ENCODE peak calls at places on chromosomes 12 and 14, in five cellular contexts. U is progenitor cell of endocrine pancreas; O is CD8-positive, alpha-beta T cell; P is lower lobe of right lung; Y is pancreas. J is an unnamed sample.

GRCh38 chr14:68633131-68633991 is 159.5 kb downstream of the ZFP36L1 start:
- DNase-seq in U (peak; percentile 6), Y (no peak), P (no peak), O (peak; percentile 32), J (no peak)

GRCh38 chr14:104563742-104564615 is 15.6 kb upstream of the C14orf180 start:
- DNase-seq in U (peak; percentile 79), O (peak; percentile 82), P (peak; percentile 71), Y (peak; percentile 62), J (peak; percentile 60)

GRCh38 chr14:50260511-50260910 is 29.1 kb upstream of the SOS2 start:
- DNase-seq in O (no peak), Y (no peak), P (no peak), U (no peak), J (no peak)

GRCh38 chr12:123139926-123140674 is 10.8 kb downstream of the PITPNM2 start:
- DNase-seq in P (no peak), O (no peak), U (no peak), Y (peak; percentile 39), J (no peak)

GRCh38 chr12:26195250-26195640 is at the start of gene SSPN:
- DNase-seq in O (no peak), U (peak; percentile 73), Y (peak; percentile 69), P (peak; percentile 64), J (no peak)

GRCh38 chr12:62971769-62972525 is 37.0 kb upstream of the PPM1H start:
- DNase-seq in P (no peak), Y (no peak), U (no peak), O (no peak), J (no peak)

GRCh38 chr14:99253890-99254289 is 18.1 kb downstream of the BCL11B start:
- DNase-seq in Y (no peak), P (no peak), O (no peak), U (no peak), J (no peak)

GRCh38 chr12:69007858-69008314 is 74.9 kb upstream of the CPM start:
- DNase-seq in O (no peak), P (no peak), U (no peak), Y (no peak), J (no peak)

GRCh38 chr12:31492599-31493196 is 98.2 kb downstream of the DENND5B start:
- DNase-seq in O (no peak), U (no peak), Y (no peak), P (no peak), J (no peak)

GRCh38 chr14:89227490-89227834 is 189.6 kb downstream of the FOXN3 start:
- DNase-seq in P (no peak), O (no peak), Y (no peak), U (no peak), J (no peak)

GRCh38 chr12:126248871-126249403 is 1183.7 kb downstream of the AACS start:
- DNase-seq in O (no peak), P (no peak), U (no peak), Y (no peak), J (no peak)

GRCh38 chr12:113850309-113851056 is 115.6 kb downstream of the RBM19 start:
- DNase-seq in O (no peak), P (no peak), Y (no peak), U (no peak), J (no peak)

GRCh38 chr12:98856897-98857540 is 211.9 kb downstream of the APAF1 start:
- DNase-seq in P (no peak), Y (no peak), U (no peak), O (no peak), J (no peak)

GRCh38 chr14:88749139-88749538 is 43.6 kb downstream of the EML5 start:
- DNase-seq in P (no peak), U (no peak), Y (no peak), O (no peak), J (no peak)

GRCh38 chr14:68981539-68981976 is 2.5 kb upstream of the ACTN1 start:
- DNase-seq in P (no peak), O (no peak), Y (no peak), U (no peak), J (no peak)

GRCh38 chr14:85273099-85273677 is 256.8 kb upstream of the FLRT2 start:
- DNase-seq in O (no peak), U (no peak), P (no peak), Y (no peak), J (no peak)

GRCh38 chr14:96267336-96267735 is 11.3 kb downstream of the BDKRB1 start:
- DNase-seq in Y (peak; percentile 28), P (no peak), O (no peak), U (no peak), J (no peak)

GRCh38 chr14:92680781-92681650 is 67.4 kb downstream of the LGMN start:
- DNase-seq in U (peak; percentile 66), P (peak; percentile 84), O (peak; percentile 84), Y (no peak), J (peak; percentile 74)

GRCh38 chr12:49365542-49365941 is 1.7 kb upstream of the SPATS2 start:
- DNase-seq in O (no peak), P (no peak), Y (no peak), U (no peak), J (no peak)

GRCh38 chr14:54025661-54026060 is 69.0 kb upstream of the BMP4 start:
- DNase-seq in U (no peak), Y (no peak), O (no peak), P (no peak), J (no peak)

GRCh38 chr14:20904393-20905029 is 13.3 kb downstream of the RNASE3 start:
- DNase-seq in Y (no peak), O (no peak), U (no peak), P (no peak), J (no peak)

GRCh38 chr12:22525426-22525825 is 18.9 kb downstream of the C2CD5 start:
- DNase-seq in Y (no peak), U (no peak), O (no peak), P (no peak), J (no peak)

GRCh38 chr12:69027411-69027811 is 94.4 kb upstream of the CPM start:
- DNase-seq in Y (no peak), U (no peak), O (no peak), P (no peak), J (no peak)

GRCh38 chr12:51076235-51076930 is 7.0 kb downstream of the CSRNP2 start:
- DNase-seq in O (no peak), Y (no peak), U (no peak), P (no peak), J (no peak)

GRCh38 chr12:121061831-121062230 is 22.8 kb upstream of the OASL start:
- DNase-seq in P (no peak), Y (no peak), O (no peak), U (no peak), J (no peak)

GRCh38 chr12:76537923-76538322 is 21.6 kb downstream of the OSBPL8 start:
- DNase-seq in U (no peak), P (no peak), Y (no peak), O (no peak), J (no peak)

GRCh38 chr12:18955594-18955993 is 173.9 kb upstream of the PLEKHA5 start:
- DNase-seq in P (no peak), U (no peak), Y (no peak), O (no peak), J (no peak)

GRCh38 chr14:89276424-89276975 is 140.5 kb downstream of the FOXN3 start:
- DNase-seq in U (no peak), P (peak; percentile 54), O (no peak), Y (peak; percentile 52), J (peak; percentile 69)

GRCh38 chr14:65361920-65362319 is 50.6 kb upstream of the FUT8 start:
- DNase-seq in P (no peak), U (no peak), O (no peak), Y (no peak), J (no peak)

GRCh38 chr12:122368361-122369073 is 54.0 kb downstream of the CLIP1 start:
- DNase-seq in P (no peak), O (no peak), U (no peak), Y (no peak), J (no peak)

DNA sequence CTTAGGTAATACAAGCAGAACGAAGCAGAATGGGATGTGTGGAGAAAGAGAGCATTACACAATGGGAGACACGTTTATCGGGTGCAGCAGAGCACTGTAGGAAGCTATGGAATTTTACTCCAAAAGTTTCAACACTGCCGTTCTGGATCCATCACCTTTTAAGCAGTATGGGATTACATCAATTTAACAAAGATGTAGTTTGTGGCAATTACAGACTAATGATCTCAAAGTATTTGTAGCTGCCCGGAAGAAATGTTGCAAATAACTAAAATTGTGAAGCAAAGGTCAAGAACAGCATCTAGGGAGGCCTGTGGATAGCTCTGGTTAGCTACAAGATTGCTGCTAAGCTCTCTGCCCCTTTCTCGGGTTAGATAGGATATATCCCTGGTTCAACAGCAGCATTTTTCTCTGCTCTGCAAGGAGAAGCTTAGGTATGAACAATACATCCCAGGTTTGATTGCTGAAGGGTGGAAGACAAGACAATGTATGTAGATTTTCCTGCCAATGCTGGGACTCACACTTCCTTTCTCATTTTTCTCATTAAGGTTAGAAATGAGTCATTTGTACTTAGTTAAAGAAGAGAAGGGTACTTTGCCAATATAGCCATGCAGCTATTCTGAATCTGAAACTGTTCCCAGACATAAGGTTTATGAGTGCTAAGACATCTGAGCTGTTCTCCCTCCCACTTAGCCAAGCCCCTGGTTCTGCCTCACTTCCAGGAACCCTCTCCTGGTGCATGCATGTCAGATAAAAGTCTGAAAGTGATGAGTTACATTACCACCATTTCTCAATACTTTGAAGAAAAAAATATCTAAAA is 75.0 kb upstream of the HIF1A start:
- DNase-seq in O (no peak), U (no peak), P (no peak), Y (no peak), J (no peak)
- TF ChIP-seq CTCF in O (no peak), U (no peak), P (no peak), Y (no peak), J (no peak)

DNA sequence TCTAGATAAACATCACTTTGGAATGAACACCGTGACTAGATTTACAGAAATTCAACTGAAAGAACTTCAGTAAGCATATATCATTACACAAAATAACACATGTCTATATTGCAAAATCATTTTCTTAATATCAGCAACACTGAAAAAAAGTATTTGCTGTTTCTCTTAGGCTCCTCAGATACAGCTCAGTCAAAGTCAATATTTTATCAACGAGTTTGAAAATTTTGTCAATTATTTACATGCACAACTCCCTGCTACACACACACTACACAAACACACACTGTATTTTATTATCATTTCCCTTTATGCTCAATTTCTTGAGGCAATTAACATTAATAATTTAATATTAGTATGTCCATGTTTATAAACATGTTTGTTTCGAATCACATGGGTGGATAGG is 3.8 kb downstream of the PZP start:
- DNase-seq in P (no peak), U (no peak), Y (no peak), O (no peak), J (no peak)
- TF ChIP-seq CTCF in P (no peak), U (no peak), Y (no peak), O (no peak), J (no peak)

GRCh38 chr12:97716356-97716755 is 253.8 kb downstream of the RMST start:
- DNase-seq in O (no peak), Y (no peak), U (no peak), P (no peak), J (no peak)
- TF ChIP-seq CTCF in O (no peak), Y (no peak), U (peak; percentile 51), P (peak; percentile 28), J (no peak)

GRCh38 chr12:53047221-53048032 is 2.4 kb upstream of the TNS2 start:
- DNase-seq in Y (peak; percentile 76), O (peak; percentile 83), U (peak; percentile 79), P (peak; percentile 87), J (peak; percentile 76)

GRCh38 chr12:53048780-53049401 is 974 bp upstream of the TNS2 start:
- DNase-seq in Y (peak; percentile 66), O (no peak), P (no peak), U (no peak), J (no peak)

GRCh38 chr12:53046655-53047220 is 3.1 kb upstream of the TNS2 start:
- DNase-seq in O (peak; percentile 72), Y (peak; percentile 87), P (peak; percentile 90), U (no peak), J (peak; percentile 30)

GRCh38 chr12:53049582-53050318 is at the start of gene TNS2:
- DNase-seq in U (no peak), O (no peak), P (peak; percentile 88), Y (peak; percentile 76), J (no peak)

GRCh38 chr12:53048033-53048779 is 1.7 kb upstream of the TNS2 start:
- DNase-seq in P (peak; percentile 80), O (peak; percentile 49), U (no peak), Y (peak; percentile 83), J (no peak)
- TF ChIP-seq CTCF in P (peak; percentile 16), O (no peak), U (no peak), Y (no peak), J (no peak)